ENCODE peak calls at places on chromosomes 1 and 21, in nine cellular contexts. V is uterus, H is stomach, D is tibial nerve, I is sigmoid colon, B is thyroid gland, S is body of pancreas, C is testis, A is breast epithelium. U is an unnamed sample.
A peak's percentile ranks its signal among the peaks of the same experiment; 100 is the strongest.

GRCh38 chr1:53470584-53470983 is 11.4 kb downstream of the DMRTB1 start:
- DNase-seq in V (no peak), H (no peak), D (no peak), I (no peak), B (no peak), S (no peak), C (no peak), A (no peak), U (no peak)

GRCh38 chr21:39001341-39001740 is 181.9 kb downstream of the PSMG1 start:
- DNase-seq in V (no peak), H (no peak), D (no peak), I (no peak), B (no peak), S (no peak), C (no peak), A (no peak), U (no peak)

GRCh38 chr1:167629681-167630567 is at the start of gene RCSD1:
- DNase-seq in V (peak; percentile 23), H (peak; percentile 47), D (no peak), I (no peak), B (no peak), S (no peak), C (peak; percentile 33), A (no peak), U (peak; percentile 62)

GRCh38 chr1:154609398-154610380 is 1.7 kb upstream of the ADAR start:
- DNase-seq in V (no peak), H (no peak), D (no peak), I (no peak), B (no peak), S (no peak), C (no peak), A (no peak), U (no peak)

GRCh38 chr1:86750076-86750475 is 45.7 kb downstream of the SH3GLB1 start:
- DNase-seq in V (no peak), H (no peak), D (no peak), I (no peak), B (no peak), S (no peak), C (no peak), A (no peak), U (no peak)

GRCh38 chr1:94949681-94950661 is 23.1 kb upstream of the CNN3 start:
- DNase-seq in V (no peak), H (peak; percentile 66), D (no peak), I (no peak), B (no peak), S (peak; percentile 85), C (no peak), A (no peak), U (peak; percentile 57)

GRCh38 chr21:45636459-45636858 is 7.1 kb upstream of the PCBP3 start:
- DNase-seq in V (no peak), H (no peak), D (no peak), I (no peak), B (no peak), S (no peak), C (no peak), A (no peak), U (no peak)

GRCh38 chr21:44329971-44330681 is 9.1 kb downstream of the CFAP410 start:
- DNase-seq in V (no peak), H (no peak), D (no peak), I (no peak), B (no peak), S (no peak), C (no peak), A (no peak), U (no peak)

GRCh38 chr1:63923302-63923701 is 149.5 kb downstream of the ROR1 start:
- DNase-seq in V (no peak), H (no peak), D (no peak), I (no peak), B (no peak), S (no peak), C (no peak), A (no peak), U (no peak)

GRCh38 chr1:208988811-208989222 is 594.7 kb upstream of the CAMK1G start:
- DNase-seq in V (no peak), H (no peak), D (no peak), I (no peak), B (peak; percentile 13), S (peak; percentile 24), C (no peak), A (no peak), U (no peak)

GRCh38 chr1:43530483-43531452 is at the start of gene PTPRF:
- DNase-seq in V (peak; percentile 78), H (peak; percentile 78), D (no peak), I (peak; percentile 86), B (peak; percentile 73), S (peak; percentile 70), C (peak; percentile 67), A (no peak), U (peak; percentile 76)

GRCh38 chr21:44710294-44710665 is 1.1 kb downstream of the TSPEAR start:
- DNase-seq in V (peak; percentile 1), H (no peak), D (peak; percentile 6), I (no peak), B (no peak), S (no peak), C (no peak), A (no peak), U (no peak)

GRCh38 chr1:85289207-85289847 is 12.9 kb upstream of the BCL10 start:
- DNase-seq in V (no peak), H (peak; percentile 35), D (no peak), I (no peak), B (no peak), S (no peak), C (no peak), A (no peak), U (no peak)

GRCh38 chr1:206560021-206560716 is 52.1 kb downstream of the EIF2D start:
- DNase-seq in V (no peak), H (peak; percentile 51), D (no peak), I (no peak), B (peak; percentile 75), S (peak; percentile 54), C (peak; percentile 39), A (no peak), U (no peak)

GRCh38 chr1:209625791-209626285 is 26.4 kb downstream of the LAMB3 start:
- DNase-seq in V (no peak), H (no peak), D (no peak), I (no peak), B (peak; percentile 40), S (no peak), C (no peak), A (no peak), U (no peak)

GRCh38 chr1:239958063-239958462 is 133.6 kb upstream of the FMN2 start:
- DNase-seq in V (no peak), H (no peak), D (no peak), I (no peak), B (no peak), S (no peak), C (no peak), A (no peak), U (no peak)

GRCh38 chr1:172457479-172458130 is 13.7 kb upstream of the PIGC start:
- DNase-seq in V (no peak), H (no peak), D (no peak), I (no peak), B (no peak), S (peak; percentile 73), C (no peak), A (no peak), U (no peak)

GRCh38 chr1:172460177-172460576 is 16.3 kb upstream of the PIGC start:
- DNase-seq in V (no peak), H (no peak), D (no peak), I (no peak), B (no peak), S (no peak), C (no peak), A (no peak), U (no peak)

GRCh38 chr1:172452536-172453159 is 8.8 kb upstream of the PIGC start:
- DNase-seq in V (no peak), H (no peak), D (no peak), I (no peak), B (no peak), S (no peak), C (no peak), A (no peak), U (no peak)

GRCh38 chr1:172453607-172454006 is 9.7 kb upstream of the PIGC start:
- DNase-seq in V (no peak), H (no peak), D (no peak), I (no peak), B (no peak), S (no peak), C (no peak), A (no peak), U (no peak)

DNA sequence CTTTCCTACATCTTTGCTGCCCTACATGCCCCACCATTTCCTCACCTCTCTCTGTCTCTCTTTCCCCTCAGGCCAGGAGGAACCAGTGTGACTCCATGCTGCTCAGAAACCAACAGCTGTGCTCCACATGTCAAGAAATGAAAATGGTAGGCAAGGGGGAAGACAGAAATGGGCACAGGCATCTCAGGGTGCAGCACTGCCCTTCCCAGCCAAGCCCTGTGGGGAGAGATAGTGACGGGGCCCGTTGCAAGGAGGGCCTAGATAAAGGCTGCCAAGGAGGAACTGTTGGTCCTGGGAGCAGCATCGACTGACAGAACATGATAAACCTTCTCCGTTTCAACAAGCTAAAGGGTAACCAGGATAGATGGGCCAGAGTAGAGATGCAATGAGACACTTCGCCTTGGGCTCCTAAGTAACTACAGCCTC is 12.5 kb upstream of the PIGC start:
- DNase-seq in V (no peak), H (no peak), D (no peak), I (no peak), B (no peak), S (no peak), C (no peak), A (no peak), U (no peak)
- TF ChIP-seq POLR2A in V (no peak), H (no peak), D (no peak), I (no peak), B (no peak), S (no peak), C (no peak), A (no peak), U (no peak)

DNA sequence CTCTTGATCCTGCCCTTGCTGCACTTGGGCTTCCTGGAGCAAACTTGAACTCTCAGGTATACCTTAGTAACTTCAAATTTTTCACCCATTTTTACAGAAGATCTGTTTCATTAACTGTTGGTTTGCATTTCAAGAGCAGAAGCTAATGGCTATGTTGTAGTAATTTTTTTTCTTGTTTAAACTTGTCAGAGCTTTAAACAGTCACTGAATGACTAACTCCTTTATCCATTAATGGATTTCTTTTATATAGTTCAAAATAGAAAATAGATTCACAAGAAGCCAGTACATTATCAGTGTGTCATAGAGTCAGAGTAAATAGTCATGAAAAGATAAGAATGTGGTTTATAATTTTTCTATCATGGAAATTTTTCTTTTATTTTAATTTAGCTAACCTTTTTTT is 13.6 kb downstream of the SRSF11 start:
- DNase-seq in V (no peak), H (no peak), D (no peak), I (no peak), B (no peak), S (no peak), C (no peak), A (no peak), U (no peak)
- H3K4me3 ChIP-seq in V (no peak overlapping the region), H (no peak overlapping the region), D (no peak overlapping the region), I (no peak overlapping the region), B (no peak overlapping the region), S (no peak overlapping the region), C (no peak overlapping the region), A (no peak overlapping the region), U (no peak overlapping the region)

GRCh38 chr1:205066221-205066818 is 17.9 kb downstream of the TMEM81 start:
- DNase-seq in V (no peak), H (no peak), D (no peak), I (peak; percentile 57), B (no peak), S (no peak), C (peak; percentile 28), A (no peak), U (no peak)
- TF ChIP-seq CTCF in V (no peak), H (no peak), D (no peak), I (no peak), B (no peak), S (no peak), C (no peak), A (no peak), U (peak; percentile 11)

GRCh38 chr1:27234054-27234882 is at the start of gene WDTC1:
- DNase-seq in V (peak; percentile 98), H (peak; percentile 98), D (peak; percentile 92), I (peak; percentile 99), B (peak; percentile 98), S (peak; percentile 98), C (peak; percentile 98), A (peak; percentile 97), U (peak; percentile 99)
- TF ChIP-seq POLR2A in V (peak; percentile 78), H (peak; percentile 12), D (no peak), I (peak; percentile 32), B (peak; percentile 86), S (no peak), C (peak; percentile 38), A (no peak), U (peak; percentile 52)

U was measured in right lobe of liver.